ENCODE peak calls at places on chromosomes 4 and X, in seven cellular contexts. One of them, this sample, is unnamed.

GRCh38 chrX:120677017-120677652 is 47.3 kb upstream of the C1GALT1C1 start:
- DNase-seq in activated CD4-positive, alpha-beta T cell treated with anti-CD3 and anti-CD28 coated beads for 24 hours: no peak
- DNase-seq in activated T-cell treated with anti-CD3 and anti-CD28 coated beads, Interleukin-2, amount 50 U/mL, for 1 hour: no peak
- DNase-seq in Peyer's patch: no peak
- DNase-seq in naive thymus-derived CD8-positive, alpha-beta T cell: no peak
- DNase-seq in B cell: no peak
- DNase-seq in fibroblast of lung: no peak
- DNase-seq in this sample: no peak

GRCh38 chr4:101651778-101652177 is 138.8 kb upstream of the BANK1 start:
- DNase-seq in activated T-cell treated with anti-CD3 and anti-CD28 coated beads, Interleukin-2, amount 50 U/mL, for 1 hour: no peak
- DNase-seq in activated CD4-positive, alpha-beta T cell treated with anti-CD3 and anti-CD28 coated beads for 24 hours: no peak
- DNase-seq in fibroblast of lung: no peak
- DNase-seq in B cell: no peak
- DNase-seq in Peyer's patch: no peak
- DNase-seq in naive thymus-derived CD8-positive, alpha-beta T cell: no peak
- DNase-seq in this sample: no peak

GRCh38 chr4:17721496-17722360 is 59.7 kb downstream of the FAM184B start:
- DNase-seq in fibroblast of lung: no peak
- DNase-seq in Peyer's patch: no peak
- DNase-seq in activated CD4-positive, alpha-beta T cell treated with anti-CD3 and anti-CD28 coated beads for 24 hours: no peak
- DNase-seq in activated T-cell treated with anti-CD3 and anti-CD28 coated beads, Interleukin-2, amount 50 U/mL, for 1 hour: no peak
- DNase-seq in B cell: no peak
- DNase-seq in naive thymus-derived CD8-positive, alpha-beta T cell: no peak
- DNase-seq in this sample: peak; percentile 23

GRCh38 chr4:157824006-157824405 is 348.8 kb downstream of the GASK1B start:
- DNase-seq in fibroblast of lung: no peak
- DNase-seq in naive thymus-derived CD8-positive, alpha-beta T cell: no peak
- DNase-seq in activated T-cell treated with anti-CD3 and anti-CD28 coated beads, Interleukin-2, amount 50 U/mL, for 1 hour: no peak
- DNase-seq in Peyer's patch: no peak
- DNase-seq in B cell: no peak
- DNase-seq in activated CD4-positive, alpha-beta T cell treated with anti-CD3 and anti-CD28 coated beads for 24 hours: no peak
- DNase-seq in this sample: no peak

GRCh38 chr4:54227261-54228063 is 1.6 kb upstream of the PDGFRA start:
- DNase-seq in Peyer's patch: no peak
- DNase-seq in activated CD4-positive, alpha-beta T cell treated with anti-CD3 and anti-CD28 coated beads for 24 hours: no peak
- DNase-seq in naive thymus-derived CD8-positive, alpha-beta T cell: no peak
- DNase-seq in B cell: peak; percentile 26
- DNase-seq in fibroblast of lung: peak; percentile 86
- DNase-seq in activated T-cell treated with anti-CD3 and anti-CD28 coated beads, Interleukin-2, amount 50 U/mL, for 1 hour: no peak
- DNase-seq in this sample: peak; percentile 80

GRCh38 chr4:5710962-5711478 is at the start of gene EVC:
- DNase-seq in naive thymus-derived CD8-positive, alpha-beta T cell: no peak
- DNase-seq in activated CD4-positive, alpha-beta T cell treated with anti-CD3 and anti-CD28 coated beads for 24 hours: no peak
- DNase-seq in activated T-cell treated with anti-CD3 and anti-CD28 coated beads, Interleukin-2, amount 50 U/mL, for 1 hour: no peak
- DNase-seq in Peyer's patch: peak; percentile 66
- DNase-seq in B cell: no peak
- DNase-seq in fibroblast of lung: peak; percentile 81
- DNase-seq in this sample: peak; percentile 74

GRCh38 chrX:48540015-48540350 is 469 bp downstream of the TBC1D25 start:
- DNase-seq in naive thymus-derived CD8-positive, alpha-beta T cell: peak; percentile 48
- DNase-seq in B cell: peak; percentile 74
- DNase-seq in activated CD4-positive, alpha-beta T cell treated with anti-CD3 and anti-CD28 coated beads for 24 hours: peak; percentile 20
- DNase-seq in fibroblast of lung: peak; percentile 28
- DNase-seq in Peyer's patch: no peak
- DNase-seq in activated T-cell treated with anti-CD3 and anti-CD28 coated beads, Interleukin-2, amount 50 U/mL, for 1 hour: no peak
- DNase-seq in this sample: peak; percentile 14

GRCh38 chr4:37802068-37802666 is 24.3 kb upstream of the PGM2 start:
- DNase-seq in activated CD4-positive, alpha-beta T cell treated with anti-CD3 and anti-CD28 coated beads for 24 hours: no peak
- DNase-seq in fibroblast of lung: peak; percentile 80
- DNase-seq in B cell: no peak
- DNase-seq in Peyer's patch: peak; percentile 76
- DNase-seq in activated T-cell treated with anti-CD3 and anti-CD28 coated beads, Interleukin-2, amount 50 U/mL, for 1 hour: no peak
- DNase-seq in naive thymus-derived CD8-positive, alpha-beta T cell: no peak
- DNase-seq in this sample: peak; percentile 60

GRCh38 chrX:110167952-110168451 is 149.9 kb downstream of the AMMECR1 start:
- DNase-seq in Peyer's patch: no peak
- DNase-seq in naive thymus-derived CD8-positive, alpha-beta T cell: no peak
- DNase-seq in activated CD4-positive, alpha-beta T cell treated with anti-CD3 and anti-CD28 coated beads for 24 hours: peak; percentile 30
- DNase-seq in activated T-cell treated with anti-CD3 and anti-CD28 coated beads, Interleukin-2, amount 50 U/mL, for 1 hour: peak; percentile 52
- DNase-seq in fibroblast of lung: no peak
- DNase-seq in B cell: peak; percentile 50
- DNase-seq in this sample: no peak

This sample was measured in IMR-90.